ENCODE peak calls at places on chromosomes 1 and 21, in five cellular contexts. R, F, K, V and B are unnamed samples.

GRCh38 chr1:203100163-203100867 is 14.5 kb upstream of the MYOG start:
- DNase-seq in F (no peak), K (no peak), V (no peak), R (no peak), B (no peak)

GRCh38 chr21:43657355-43658093 is 1.8 kb downstream of the HSF2BP start:
- DNase-seq in V (no peak), F (no peak), R (no peak), K (no peak), B (no peak)

GRCh38 chr1:28509705-28510349 is 4.0 kb downstream of the RCC1 start:
- DNase-seq in R (no peak), K (no peak), V (no peak), F (no peak), B (no peak)

GRCh38 chr1:1019122-1019999 is 559 bp upstream of the AGRN start:
- DNase-seq in F (peak), K (peak), V (peak), R (peak), B (peak)

GRCh38 chr1:96259399-96259798 is 462.2 kb upstream of the PTBP2 start:
- DNase-seq in F (no peak), K (no peak), V (no peak), R (no peak), B (no peak)

GRCh38 chr1:234845097-234845660 is 235.2 kb upstream of the IRF2BP2 start:
- DNase-seq in V (no peak), K (no peak), R (no peak), F (no peak), B (no peak)

GRCh38 chr1:226938903-226939438 is 1.1 kb upstream of the COQ8A start:
- DNase-seq in V (no peak), F (peak), K (no peak), R (no peak), B (no peak)

GRCh38 chr1:24203404-24203803 is 16.3 kb upstream of the IFNLR1 start:
- DNase-seq in V (no peak), F (no peak), K (no peak), R (peak), B (no peak)

GRCh38 chr21:37373539-37373938 is 7.0 kb downstream of the DYRK1A start:
- DNase-seq in V (no peak), R (no peak), F (no peak), K (no peak), B (no peak)

GRCh38 chr1:206766251-206766856 is 4.2 kb upstream of the IL19 start:
- DNase-seq in K (no peak), R (peak), F (no peak), V (no peak), B (peak)

DNA sequence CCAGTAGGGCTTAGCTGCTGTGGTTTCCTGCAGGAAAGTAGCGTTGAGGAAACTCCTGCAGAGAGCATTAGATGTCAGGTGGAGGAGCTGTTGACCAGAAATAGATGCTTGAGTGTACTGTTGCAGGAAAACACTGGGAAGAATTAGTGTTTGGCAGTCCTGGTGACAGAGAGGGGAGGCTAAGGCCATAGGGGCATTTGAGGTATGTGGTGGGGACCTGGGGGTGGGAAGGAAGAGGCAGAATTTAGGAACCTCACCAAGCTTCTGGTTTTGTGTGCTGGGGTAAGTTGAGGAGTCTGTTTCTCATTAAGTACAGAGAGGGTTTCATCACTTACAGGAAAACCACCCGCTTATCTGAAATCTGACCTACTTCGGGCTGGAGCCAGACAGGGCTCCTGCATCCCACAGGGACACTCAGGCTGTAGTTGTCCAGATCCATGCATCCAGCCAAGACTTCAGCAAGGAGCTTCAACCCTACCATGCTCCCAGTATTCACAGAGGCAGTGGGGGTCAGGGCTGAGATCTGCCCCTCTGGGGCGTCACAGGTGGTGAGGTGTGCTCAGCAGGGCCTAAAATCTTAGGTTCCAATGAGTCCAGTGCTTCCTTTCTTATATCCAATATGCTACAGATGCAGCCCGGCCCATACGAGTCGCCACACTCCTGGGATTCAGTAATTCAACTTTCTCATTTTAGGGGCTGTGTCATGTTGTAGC is 15.1 kb downstream of the SH2D2A start:
- DNase-seq in K (no peak), R (no peak), V (no peak), F (no peak), B (no peak)
- TF ChIP-seq CTCF in K (no peak), R (no peak), V (no peak), F (no peak), B (no peak)

GRCh38 chr21:15929536-15929935 is 199.8 kb downstream of the USP25 start:
- DNase-seq in F (no peak), K (no peak), R (no peak), V (no peak), B (no peak)
- TF ChIP-seq CTCF in F (no peak), K (no peak), R (no peak), V (no peak), B (no peak)

GRCh38 chr21:42125571-42126544 is 54.7 kb downstream of the UMODL1 start:
- DNase-seq in F (peak), R (no peak), K (no peak), V (no peak), B (no peak)
- TF ChIP-seq CTCF in F (no peak), R (no peak), K (no peak), V (no peak), B (no peak)

GRCh38 chr1:182771187-182771984 is 18.2 kb upstream of the NPL start:
- DNase-seq in R (no peak), V (no peak), F (no peak), K (no peak), B (no peak)
- TF ChIP-seq CTCF in R (no peak), V (no peak), F (no peak), K (peak), B (no peak)

GRCh38 chr1:246020231-246020954 is 486.7 kb downstream of the SMYD3 start:
- DNase-seq in V (no peak), R (peak), K (no peak), F (no peak), B (no peak)

GRCh38 chr1:246012271-246012854 is 494.7 kb downstream of the SMYD3 start:
- DNase-seq in R (peak), V (no peak), F (peak), K (no peak), B (no peak)

GRCh38 chr1:246018146-246018545 is 488.9 kb downstream of the SMYD3 start:
- DNase-seq in F (no peak), V (no peak), R (no peak), K (no peak), B (no peak)
- TF ChIP-seq CTCF in F (no peak), V (no peak), R (no peak), K (no peak), B (no peak)

GRCh38 chr1:236137285-236137852 is 5.0 kb upstream of the GPR137B start:
- DNase-seq in F (peak), K (no peak), R (no peak), V (no peak), B (no peak)
- TF ChIP-seq CTCF in F (no peak), K (no peak), R (no peak), V (no peak), B (no peak)

DNA sequence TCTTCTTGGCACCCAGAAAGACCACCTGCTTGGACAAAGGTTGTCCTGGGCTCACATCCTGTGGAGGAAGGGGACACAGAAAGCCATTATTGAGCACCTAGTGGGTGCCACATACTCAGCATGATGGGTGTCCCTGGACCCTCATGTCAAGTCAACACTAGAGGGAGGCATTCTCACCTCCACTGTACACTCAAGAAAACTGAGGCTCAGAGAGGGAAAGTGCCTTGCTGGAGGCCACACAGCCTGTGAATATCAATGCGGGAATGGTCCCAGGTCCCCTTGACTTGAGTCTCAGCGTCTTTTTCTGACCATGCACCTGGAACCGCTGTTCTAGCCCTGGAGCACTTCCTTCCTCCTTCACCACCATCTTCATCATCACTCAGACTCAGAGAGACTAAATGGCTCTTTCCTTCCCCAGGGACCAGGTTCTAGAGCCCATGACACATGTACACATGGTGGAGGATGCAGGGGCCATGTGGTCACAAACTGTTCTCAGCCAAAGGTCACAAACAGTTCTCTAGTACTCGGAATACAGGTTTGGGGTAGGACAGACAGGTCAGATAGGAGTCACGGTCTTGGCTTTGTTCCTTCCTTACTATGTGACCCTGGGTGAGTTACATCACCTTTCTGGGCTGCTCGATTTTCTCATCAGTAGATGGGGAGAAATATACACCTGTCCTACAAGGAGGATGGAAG is 89.2 kb upstream of the WNT4 start:
- DNase-seq in V (no peak), F (peak), K (no peak), R (no peak), B (no peak)
- TF ChIP-seq CTCF in V (no peak), F (no peak), K (no peak), R (no peak), B (no peak)

DNA sequence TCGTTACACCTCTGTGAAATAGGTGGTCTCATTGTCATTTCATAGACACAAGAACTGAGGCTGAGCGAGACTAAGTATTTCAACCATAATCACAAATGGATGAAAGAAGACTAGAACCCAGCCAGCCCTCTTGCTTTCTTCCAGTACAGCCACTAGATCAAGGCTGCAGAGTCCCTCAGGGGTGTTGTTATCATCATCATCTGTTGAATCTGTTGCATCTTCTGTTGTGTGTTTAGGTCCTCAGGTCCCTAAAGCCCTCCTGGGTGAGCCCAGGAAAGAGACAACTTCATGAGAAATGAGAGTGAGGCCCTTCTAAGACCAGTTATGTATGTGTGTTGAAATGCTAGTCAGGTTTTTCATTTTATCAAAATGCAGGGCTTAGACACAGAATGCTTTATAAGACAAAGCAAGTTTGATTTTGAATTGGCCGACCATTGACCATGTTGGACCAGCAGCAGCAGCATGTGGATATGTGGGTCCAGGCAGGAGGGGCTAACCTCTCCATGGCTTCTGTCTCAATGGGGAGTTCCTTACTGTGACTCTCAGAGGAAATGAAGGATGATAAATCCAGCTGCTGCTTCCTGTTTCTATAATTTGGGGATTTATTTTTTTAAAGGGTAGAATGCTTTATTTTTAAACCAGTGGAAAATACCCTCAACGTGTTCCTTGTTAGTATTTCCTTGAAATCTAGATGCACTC is 86.5 kb upstream of the ZNF326 start:
- DNase-seq in K (no peak), F (no peak), V (no peak), R (no peak), B (no peak)
- TF ChIP-seq CTCF in K (no peak), F (no peak), V (no peak), R (no peak), B (no peak)

GRCh38 chr1:33147997-33148314 is 33.9 kb downstream of the TRIM62 start:
- DNase-seq in V (no peak), R (no peak), K (no peak), F (peak), B (no peak)
- TF ChIP-seq CTCF in V (no peak), R (no peak), K (peak), F (peak), B (no peak)